ENCODE peak calls at places on chromosome 14, in eight cellular contexts. One of them, this sample, is unnamed.

GRCh38 chr14:21097616-21098133 is 780 bp downstream of the ZNF219 start:
- DNase-seq in A549: no peak
- DNase-seq in transverse colon: peak
- DNase-seq in upper lobe of left lung: no peak
- DNase-seq in HepG2: no peak
- DNase-seq in SK-N-SH: no peak
- DNase-seq in esophagus muscularis mucosa: no peak
- DNase-seq in tibial nerve: no peak
- DNase-seq in this sample: no peak

GRCh38 chr14:83733670-83734069 is 1796.3 kb upstream of the FLRT2 start:
- DNase-seq in esophagus muscularis mucosa: no peak
- DNase-seq in HepG2: no peak
- DNase-seq in tibial nerve: no peak
- DNase-seq in upper lobe of left lung: no peak
- DNase-seq in A549: no peak
- DNase-seq in transverse colon: no peak
- DNase-seq in SK-N-SH: no peak
- DNase-seq in this sample: no peak

GRCh38 chr14:59332727-59333126 is 132.5 kb downstream of the GPR135 start:
- DNase-seq in SK-N-SH: no peak
- DNase-seq in upper lobe of left lung: peak
- DNase-seq in transverse colon: no peak
- DNase-seq in tibial nerve: no peak
- DNase-seq in HepG2: no peak
- DNase-seq in A549: peak
- DNase-seq in esophagus muscularis mucosa: no peak
- DNase-seq in this sample: no peak

GRCh38 chr14:87698496-87698895 is 294.5 kb downstream of the GALC start:
- DNase-seq in tibial nerve: no peak
- DNase-seq in upper lobe of left lung: no peak
- DNase-seq in SK-N-SH: no peak
- DNase-seq in HepG2: no peak
- DNase-seq in A549: no peak
- DNase-seq in transverse colon: no peak
- DNase-seq in esophagus muscularis mucosa: peak
- DNase-seq in this sample: no peak

GRCh38 chr14:105046891-105047282 is 18.3 kb downstream of the GPR132 start:
- DNase-seq in SK-N-SH: no peak
- DNase-seq in esophagus muscularis mucosa: no peak
- DNase-seq in tibial nerve: no peak
- DNase-seq in A549: no peak
- DNase-seq in transverse colon: no peak
- DNase-seq in HepG2: no peak
- DNase-seq in upper lobe of left lung: no peak
- DNase-seq in this sample: no peak

GRCh38 chr14:23113346-23114119 is 5.5 kb downstream of the CEBPE start:
- DNase-seq in upper lobe of left lung: no peak
- DNase-seq in SK-N-SH: no peak
- DNase-seq in esophagus muscularis mucosa: no peak
- DNase-seq in tibial nerve: no peak
- DNase-seq in A549: no peak
- DNase-seq in HepG2: no peak
- DNase-seq in transverse colon: no peak
- DNase-seq in this sample: no peak

GRCh38 chr14:74698471-74698870 is 14.4 kb downstream of the AREL1 start:
- DNase-seq in transverse colon: no peak
- DNase-seq in esophagus muscularis mucosa: no peak
- DNase-seq in A549: no peak
- DNase-seq in tibial nerve: no peak
- DNase-seq in upper lobe of left lung: no peak
- DNase-seq in SK-N-SH: no peak
- DNase-seq in HepG2: no peak
- DNase-seq in this sample: no peak

GRCh38 chr14:40983604-40984003 is 623.1 kb upstream of the LRFN5 start:
- DNase-seq in HepG2: no peak
- DNase-seq in SK-N-SH: no peak
- DNase-seq in A549: no peak
- DNase-seq in tibial nerve: no peak
- DNase-seq in transverse colon: no peak
- DNase-seq in upper lobe of left lung: no peak
- DNase-seq in esophagus muscularis mucosa: no peak
- DNase-seq in this sample: no peak

GRCh38 chr14:75578786-75579781 is 664 bp downstream of the FLVCR2 start:
- DNase-seq in SK-N-SH: no peak
- DNase-seq in HepG2: peak
- DNase-seq in transverse colon: peak
- DNase-seq in esophagus muscularis mucosa: no peak
- DNase-seq in tibial nerve: peak
- DNase-seq in upper lobe of left lung: peak
- DNase-seq in A549: peak
- DNase-seq in this sample: no peak

GRCh38 chr14:105151838-105152793 is 16.5 kb downstream of the JAG2 start:
- DNase-seq in SK-N-SH: no peak
- DNase-seq in A549: no peak
- DNase-seq in HepG2: no peak
- DNase-seq in transverse colon: no peak
- DNase-seq in esophagus muscularis mucosa: no peak
- DNase-seq in upper lobe of left lung: no peak
- DNase-seq in tibial nerve: no peak
- DNase-seq in this sample: no peak

GRCh38 chr14:77498120-77498979 is at the start of gene ISM2:
- DNase-seq in A549: peak
- DNase-seq in tibial nerve: no peak
- DNase-seq in HepG2: peak
- DNase-seq in esophagus muscularis mucosa: no peak
- DNase-seq in SK-N-SH: peak
- DNase-seq in upper lobe of left lung: peak
- DNase-seq in transverse colon: peak
- DNase-seq in this sample: no peak

GRCh38 chr14:31241450-31242114 is 34.0 kb upstream of the HECTD1 start:
- DNase-seq in A549: no peak
- DNase-seq in HepG2: no peak
- DNase-seq in upper lobe of left lung: no peak
- DNase-seq in transverse colon: no peak
- DNase-seq in tibial nerve: no peak
- DNase-seq in esophagus muscularis mucosa: no peak
- DNase-seq in SK-N-SH: no peak
- DNase-seq in this sample: no peak

GRCh38 chr14:99982449-99983250 is 82.6 kb upstream of the EVL start:
- DNase-seq in tibial nerve: peak
- DNase-seq in A549: peak
- DNase-seq in SK-N-SH: peak
- DNase-seq in esophagus muscularis mucosa: no peak
- DNase-seq in transverse colon: peak
- DNase-seq in HepG2: peak
- DNase-seq in upper lobe of left lung: peak
- DNase-seq in this sample: peak

GRCh38 chr14:61678966-61679365 is 16.3 kb upstream of the HIF1A start:
- DNase-seq in upper lobe of left lung: no peak
- DNase-seq in A549: no peak
- DNase-seq in HepG2: no peak
- DNase-seq in transverse colon: no peak
- DNase-seq in SK-N-SH: peak
- DNase-seq in esophagus muscularis mucosa: no peak
- DNase-seq in tibial nerve: no peak
- DNase-seq in this sample: no peak

GRCh38 chr14:52279405-52279804 is 11.9 kb downstream of the PTGDR start:
- DNase-seq in HepG2: no peak
- DNase-seq in A549: peak
- DNase-seq in SK-N-SH: no peak
- DNase-seq in esophagus muscularis mucosa: no peak
- DNase-seq in transverse colon: no peak
- DNase-seq in upper lobe of left lung: no peak
- DNase-seq in tibial nerve: no peak
- DNase-seq in this sample: no peak

GRCh38 chr14:75249251-75249957 is 29.2 kb upstream of the FOS start:
- DNase-seq in A549: no peak
- DNase-seq in tibial nerve: no peak
- DNase-seq in upper lobe of left lung: peak
- DNase-seq in esophagus muscularis mucosa: no peak
- DNase-seq in HepG2: no peak
- DNase-seq in transverse colon: peak
- DNase-seq in SK-N-SH: no peak
- DNase-seq in this sample: no peak

GRCh38 chr14:104355949-104356737 is 217.8 kb downstream of the KIF26A start:
- DNase-seq in transverse colon: no peak
- DNase-seq in upper lobe of left lung: no peak
- DNase-seq in esophagus muscularis mucosa: no peak
- DNase-seq in SK-N-SH: peak
- DNase-seq in A549: no peak
- DNase-seq in tibial nerve: no peak
- DNase-seq in HepG2: no peak
- DNase-seq in this sample: no peak

GRCh38 chr14:58133739-58134138 is 18.3 kb downstream of the ARMH4 start:
- DNase-seq in A549: peak
- DNase-seq in transverse colon: no peak
- DNase-seq in SK-N-SH: no peak
- DNase-seq in tibial nerve: no peak
- DNase-seq in esophagus muscularis mucosa: no peak
- DNase-seq in upper lobe of left lung: no peak
- DNase-seq in HepG2: no peak
- DNase-seq in this sample: no peak

GRCh38 chr14:52286659-52287649 is 19.5 kb downstream of the PTGDR start:
- DNase-seq in transverse colon: no peak
- DNase-seq in tibial nerve: no peak
- DNase-seq in upper lobe of left lung: no peak
- DNase-seq in esophagus muscularis mucosa: no peak
- DNase-seq in A549: no peak
- DNase-seq in HepG2: no peak
- DNase-seq in SK-N-SH: no peak
- DNase-seq in this sample: peak

GRCh38 chr14:48319823-48320222 is 644.4 kb upstream of the MDGA2 start:
- DNase-seq in A549: no peak
- DNase-seq in esophagus muscularis mucosa: no peak
- DNase-seq in HepG2: no peak
- DNase-seq in upper lobe of left lung: no peak
- DNase-seq in transverse colon: no peak
- DNase-seq in SK-N-SH: no peak
- DNase-seq in tibial nerve: no peak
- DNase-seq in this sample: no peak
- TF ChIP-seq EP300 in A549: no peak
- TF ChIP-seq EP300 in esophagus muscularis mucosa: no peak
- TF ChIP-seq EP300 in HepG2: no peak
- TF ChIP-seq EP300 in upper lobe of left lung: no peak
- TF ChIP-seq EP300 in transverse colon: no peak
- TF ChIP-seq EP300 in SK-N-SH: no peak
- TF ChIP-seq EP300 in tibial nerve: no peak
- TF ChIP-seq EP300 in this sample: no peak

DNA sequence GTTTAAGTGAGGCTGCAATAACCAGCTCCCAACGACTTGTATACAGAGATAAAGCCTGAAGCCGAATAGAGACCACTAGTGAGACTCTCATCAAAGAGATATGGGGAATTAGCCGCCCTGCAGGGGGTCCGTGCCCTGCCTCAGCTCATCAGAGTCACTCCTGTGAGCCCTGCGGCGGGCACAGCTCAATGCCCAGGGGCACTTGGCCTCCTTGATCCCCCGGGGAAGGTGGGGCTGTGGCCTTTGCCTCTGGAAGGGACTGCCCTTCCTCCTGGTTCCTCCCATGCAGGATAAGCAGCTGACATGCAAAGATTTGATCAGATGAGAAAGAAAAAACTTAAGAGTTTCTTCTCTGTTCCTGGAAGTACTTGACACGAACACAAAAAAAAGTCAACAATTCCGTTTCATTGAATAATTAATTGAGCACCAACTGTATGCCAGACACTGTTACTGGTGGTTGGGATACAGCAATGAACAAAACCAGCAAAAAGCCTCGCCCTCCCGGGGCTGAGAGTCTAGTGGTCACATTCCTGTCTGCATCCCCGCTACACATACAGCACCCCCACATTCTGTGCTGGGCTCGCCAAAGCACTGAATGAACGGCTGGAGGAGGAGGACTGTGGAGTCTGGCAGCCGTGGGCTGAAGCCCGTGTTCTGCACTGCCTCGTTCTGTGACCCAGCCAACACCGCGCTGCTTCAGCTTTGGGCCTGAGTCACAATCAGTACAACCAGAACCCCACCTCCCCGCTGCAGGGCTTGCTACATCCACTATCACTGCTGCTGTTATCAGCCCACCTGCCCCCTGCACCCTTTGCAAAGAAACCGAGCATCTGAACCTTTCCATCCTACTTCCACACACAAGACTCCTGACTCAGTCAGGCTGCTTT is 10.3 kb downstream of the TTC7B start:
- DNase-seq in A549: no peak
- DNase-seq in HepG2: no peak
- DNase-seq in upper lobe of left lung: no peak
- DNase-seq in tibial nerve: no peak
- DNase-seq in transverse colon: no peak
- DNase-seq in esophagus muscularis mucosa: no peak
- DNase-seq in SK-N-SH: no peak
- DNase-seq in this sample: no peak
- TF ChIP-seq EP300 in A549: no peak
- TF ChIP-seq EP300 in HepG2: no peak
- TF ChIP-seq EP300 in upper lobe of left lung: no peak
- TF ChIP-seq EP300 in tibial nerve: no peak
- TF ChIP-seq EP300 in transverse colon: no peak
- TF ChIP-seq EP300 in esophagus muscularis mucosa: no peak
- TF ChIP-seq EP300 in SK-N-SH: no peak
- TF ChIP-seq EP300 in this sample: no peak

DNA sequence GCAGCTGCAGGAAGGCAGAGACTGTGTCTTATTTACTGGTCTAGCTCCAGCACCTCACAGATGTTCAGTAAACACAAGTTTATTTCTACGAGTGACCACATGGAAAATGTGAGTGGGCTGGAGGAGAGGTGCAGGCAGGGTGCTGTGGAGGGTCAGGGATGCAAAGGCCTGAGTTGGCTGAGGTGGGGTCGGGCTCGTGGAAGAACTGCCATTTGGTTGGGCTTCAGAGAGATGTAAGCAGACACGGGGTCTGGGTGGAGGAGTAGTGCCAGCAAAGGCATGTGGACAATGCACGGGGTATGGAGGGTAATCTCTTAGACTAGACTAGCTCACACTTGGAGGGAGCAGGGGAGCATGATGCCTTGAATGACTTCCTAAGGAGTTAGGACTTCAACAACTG is 117.4 kb upstream of the RTL1 start:
- DNase-seq in esophagus muscularis mucosa: peak
- DNase-seq in tibial nerve: no peak
- DNase-seq in HepG2: no peak
- DNase-seq in upper lobe of left lung: peak
- DNase-seq in SK-N-SH: no peak
- DNase-seq in A549: no peak
- DNase-seq in transverse colon: peak
- DNase-seq in this sample: peak
- TF ChIP-seq EP300 in esophagus muscularis mucosa: no peak
- TF ChIP-seq EP300 in tibial nerve: no peak
- TF ChIP-seq EP300 in HepG2: no peak
- TF ChIP-seq EP300 in upper lobe of left lung: no peak
- TF ChIP-seq EP300 in SK-N-SH: no peak
- TF ChIP-seq EP300 in A549: no peak
- TF ChIP-seq EP300 in transverse colon: no peak
- TF ChIP-seq EP300 in this sample: no peak

DNA sequence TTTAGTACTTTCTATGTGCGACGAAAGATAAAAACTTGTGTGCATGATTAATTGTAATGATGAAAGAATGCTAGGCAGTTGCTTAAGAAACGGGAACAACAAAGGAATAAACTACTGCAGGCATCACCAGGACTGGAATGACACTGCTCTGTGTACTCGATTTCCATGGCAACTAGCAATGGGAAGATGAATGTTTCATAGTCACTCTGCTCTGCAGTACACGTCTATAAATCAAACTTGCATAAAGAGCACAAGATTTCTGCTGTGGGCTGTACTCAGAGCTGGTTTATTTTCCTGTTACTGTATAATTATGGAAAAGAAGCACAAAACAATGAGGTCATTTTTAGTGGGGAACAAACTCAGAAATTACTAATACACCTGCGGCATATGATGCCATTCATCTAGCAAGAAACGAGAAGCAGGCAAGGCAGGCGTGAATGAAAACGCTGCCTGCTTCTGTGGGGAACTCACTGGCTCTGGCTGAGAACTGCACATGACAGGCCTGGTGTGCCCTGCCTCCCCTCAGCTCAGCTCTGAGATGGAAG is 41.8 kb downstream of the EFCAB11 start:
- DNase-seq in HepG2: peak
- DNase-seq in SK-N-SH: peak
- DNase-seq in upper lobe of left lung: peak
- DNase-seq in transverse colon: peak
- DNase-seq in A549: peak
- DNase-seq in esophagus muscularis mucosa: no peak
- DNase-seq in tibial nerve: peak
- DNase-seq in this sample: no peak
- TF ChIP-seq EP300 in HepG2: no peak
- TF ChIP-seq EP300 in SK-N-SH: peak
- TF ChIP-seq EP300 in upper lobe of left lung: no peak
- TF ChIP-seq EP300 in transverse colon: peak
- TF ChIP-seq EP300 in A549: no peak
- TF ChIP-seq EP300 in esophagus muscularis mucosa: no peak
- TF ChIP-seq EP300 in tibial nerve: no peak
- TF ChIP-seq EP300 in this sample: no peak